ENCODE peak calls at places on chromosomes 16 and 17, in six cellular contexts. P is spleen, A is HCT116, J is stomach, F is prostate gland, C is upper lobe of left lung. Q is an unnamed sample.

GRCh38 chr17:80709090-80709695 is 164.6 kb downstream of the RPTOR start:
- DNase-seq in F (no peak), C (no peak), J (no peak), A (no peak), P (no peak), Q (no peak)

GRCh38 chr17:37530420-37530819 is 40.7 kb downstream of the DUSP14 start:
- DNase-seq in F (no peak), A (no peak), P (no peak), C (no peak), J (no peak), Q (no peak)

GRCh38 chr17:80888276-80889160 is 103.1 kb upstream of the CHMP6 start:
- DNase-seq in F (no peak), A (no peak), P (peak), C (no peak), J (no peak), Q (no peak)

GRCh38 chr16:61575617-61576016 is 460.6 kb downstream of the CDH8 start:
- DNase-seq in J (no peak), P (no peak), F (no peak), A (no peak), C (no peak), Q (no peak)

GRCh38 chr16:29315916-29316517 is 90.5 kb downstream of the NPIPB11 start:
- DNase-seq in C (no peak), F (no peak), J (no peak), A (no peak), P (no peak), Q (no peak)

GRCh38 chr17:67911038-67911782 is 85.1 kb downstream of the C17orf58 start:
- DNase-seq in C (no peak), A (no peak), F (no peak), J (no peak), P (no peak), Q (no peak)

GRCh38 chr16:1214693-1215092 is 10.4 kb downstream of the TPSG1 start:
- DNase-seq in P (no peak), J (no peak), A (no peak), F (no peak), C (no peak), Q (no peak)

GRCh38 chr16:47486856-47487255 is 25.7 kb downstream of the PHKB start:
- DNase-seq in P (no peak), F (no peak), C (no peak), J (no peak), A (no peak), Q (no peak)

GRCh38 chr17:77724876-77725615 is 233.5 kb upstream of the TNRC6C start:
- DNase-seq in A (no peak), C (no peak), P (no peak), F (no peak), J (peak), Q (peak)

GRCh38 chr17:45052052-45052772 is 780 bp upstream of the DCAKD start:
- DNase-seq in J (peak), C (peak), F (peak), A (no peak), P (peak), Q (no peak)

GRCh38 chr17:79937981-79938695 is 97.5 kb downstream of the TBC1D16 start:
- DNase-seq in F (no peak), A (no peak), J (no peak), C (no peak), P (no peak), Q (no peak)

GRCh38 chr17:80704381-80704819 is 159.8 kb downstream of the RPTOR start:
- DNase-seq in J (no peak), A (no peak), F (no peak), P (no peak), C (no peak), Q (no peak)

GRCh38 chr17:43952724-43953666 is 745 bp downstream of the PYY start:
- DNase-seq in F (no peak), C (no peak), P (no peak), A (no peak), J (no peak), Q (no peak)

GRCh38 chr17:2776589-2777241 is 19.5 kb upstream of the RAP1GAP2 start:
- DNase-seq in F (no peak), P (no peak), C (no peak), J (no peak), A (no peak), Q (no peak)

GRCh38 chr17:37821025-37821713 is 76.3 kb upstream of the HNF1B start:
- DNase-seq in J (no peak), A (no peak), C (no peak), F (no peak), P (no peak), Q (no peak)

GRCh38 chr17:73432624-73433190 is 120.9 kb upstream of the CDC42EP4 start:
- DNase-seq in P (no peak), A (no peak), C (no peak), F (no peak), J (no peak), Q (no peak)

GRCh38 chr16:11089504-11090124 is 145.2 kb downstream of the CLEC16A start:
- DNase-seq in C (peak), F (no peak), A (no peak), J (peak), P (no peak), Q (no peak)

DNA sequence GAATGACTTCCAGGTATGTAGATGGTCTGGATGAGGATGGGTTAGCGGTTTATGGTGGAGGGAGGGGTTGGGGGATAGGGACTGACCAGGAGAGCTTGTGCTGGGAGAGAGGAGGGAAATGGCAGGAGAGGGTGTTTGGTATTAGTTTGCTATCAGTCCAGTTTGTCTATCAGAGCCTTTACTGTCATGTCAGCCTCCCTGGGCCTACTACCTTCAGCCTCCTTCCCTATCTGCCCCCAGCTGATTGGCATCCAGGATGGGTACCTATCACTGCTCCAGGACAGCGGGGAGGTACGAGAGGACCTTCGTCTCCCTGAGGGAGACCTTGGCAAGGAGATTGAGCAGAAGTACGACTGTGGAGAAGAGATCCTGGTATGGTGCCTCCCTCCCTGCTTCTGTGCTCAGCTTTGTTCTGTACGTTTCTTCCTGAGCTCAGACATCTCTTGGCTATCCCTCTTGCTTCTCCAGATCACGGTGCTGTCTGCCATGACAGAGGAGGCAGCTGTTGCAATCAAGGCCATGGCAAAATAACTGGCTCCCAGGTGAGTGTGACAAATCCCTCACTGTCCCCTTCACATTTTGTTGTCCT is 3.8 kb downstream of the EIF5A start:
- DNase-seq in C (no peak), J (no peak), P (no peak), F (no peak), A (no peak), Q (no peak)
- H3K27ac ChIP-seq in C (no peak), J (peak), P (peak), F (no peak), A (peak), Q (peak)

GRCh38 chr17:5379351-5380107 is 39.9 kb downstream of the NUP88 start:
- DNase-seq in A (no peak), F (no peak), J (no peak), P (no peak), C (no peak), Q (no peak)
- TF ChIP-seq POLR2AphosphoS5 in A (no peak), F (no peak), J (no peak), P (no peak), C (no peak), Q (no peak)

GRCh38 chr16:72066747-72067146 is 3.7 kb downstream of the HPR start:
- DNase-seq in F (no peak), C (no peak), A (peak), J (no peak), P (no peak), Q (no peak)

GRCh38 chr16:72068930-72069329 is 5.9 kb downstream of the HPR start:
- DNase-seq in A (no peak), J (no peak), F (no peak), C (no peak), P (no peak), Q (no peak)

GRCh38 chr16:72073831-72074230 is 10.8 kb downstream of the HPR start:
- DNase-seq in F (no peak), A (no peak), P (no peak), C (no peak), J (peak), Q (no peak)

GRCh38 chr16:72072514-72073342 is 9.7 kb downstream of the HPR start:
- DNase-seq in A (no peak), J (no peak), C (no peak), P (no peak), F (no peak), Q (no peak)
- TF ChIP-seq POLR2A in A (no peak), J (no peak), C (no peak), P (no peak), F (no peak), Q (no peak)

GRCh38 chr17:4950757-4951204 is at the start of gene ENO3:
- DNase-seq in C (no peak), F (no peak), J (no peak), A (no peak), P (no peak), Q (no peak)
- H3K27ac ChIP-seq in C (peak), F (peak), J (peak), A (peak), P (peak), Q (peak)

Q was measured in esophagus muscularis mucosa.